ENCODE peak calls at places on chromosome 4, in six cellular contexts. B is spleen; I is CD4-positive, alpha-beta memory T cell; K is activated CD4-positive, alpha-beta T cell treated with anti-CD3 and anti-CD28 coated beads, Interleukin-2, amount 50 U/mL, for 48 hours; P is K562; A is H1. D is an unnamed sample.

GRCh38 chr4:110514889-110515479 is 39.0 kb downstream of the ENPEP start:
- DNase-seq in K (no peak), A (no peak), P (peak; percentile 21), I (peak; percentile 48), B (no peak), D (peak; percentile 5)

GRCh38 chr4:56550642-56551041 is 45.1 kb downstream of the ARL9 start:
- DNase-seq in I (no peak), B (no peak), P (no peak), K (no peak), A (no peak), D (no peak)

GRCh38 chr4:96698891-96699290 is 859.0 kb downstream of the PDHA2 start:
- DNase-seq in I (no peak), K (no peak), B (no peak), A (no peak), P (no peak), D (no peak)

GRCh38 chr4:95409127-95409526 is 139.6 kb downstream of the UNC5C start:
- DNase-seq in P (no peak), K (no peak), B (no peak), I (no peak), A (no peak), D (no peak)

GRCh38 chr4:73841243-73841925 is 4.9 kb downstream of the CXCL6 start:
- DNase-seq in I (no peak), A (no peak), K (no peak), P (no peak), B (no peak), D (no peak)

GRCh38 chr4:122831515-122832196 is 5.0 kb downstream of the FGF2 start:
- DNase-seq in K (no peak), A (no peak), B (no peak), I (no peak), P (no peak), D (no peak)

GRCh38 chr4:6926681-6927478 is 17.3 kb downstream of the TBC1D14 start:
- DNase-seq in P (peak; percentile 81), K (peak; percentile 57), I (peak; percentile 55), A (no peak), B (no peak), D (no peak)

GRCh38 chr4:53706422-53707032 is 115.2 kb upstream of the LNX1 start:
- DNase-seq in B (no peak), K (no peak), P (peak; percentile 38), A (no peak), I (no peak), D (peak; percentile 10)

GRCh38 chr4:3302164-3302785 is 9.5 kb downstream of the RGS12 start:
- DNase-seq in A (no peak), K (peak; percentile 58), B (peak; percentile 87), P (no peak), I (peak; percentile 93), D (no peak)

GRCh38 chr4:8642651-8643321 is 50.2 kb downstream of the CPZ start:
- DNase-seq in I (no peak), K (no peak), A (no peak), B (peak; percentile 33), P (no peak), D (no peak)

GRCh38 chr4:105966046-105966445 is 70.8 kb downstream of the NPNT start:
- DNase-seq in K (no peak), P (no peak), I (no peak), B (no peak), A (no peak), D (peak; percentile 34)

GRCh38 chr4:23856630-23857029 is 33.2 kb downstream of the PPARGC1A start:
- DNase-seq in B (no peak), A (no peak), P (no peak), I (no peak), K (no peak), D (no peak)

GRCh38 chr4:140102406-140102805 is 51.6 kb downstream of the MAML3 start:
- DNase-seq in A (no peak), B (no peak), I (no peak), P (peak; percentile 36), K (no peak), D (no peak)

GRCh38 chr4:48543796-48544195 is 53.7 kb downstream of the ZAR1 start:
- DNase-seq in A (no peak), K (no peak), P (no peak), I (no peak), B (no peak), D (no peak)

GRCh38 chr4:141548791-141549190 is 87.6 kb upstream of the IL15 start:
- DNase-seq in K (no peak), A (no peak), P (no peak), B (no peak), I (no peak), D (no peak)

GRCh38 chr4:96459105-96459504 is 619.2 kb downstream of the PDHA2 start:
- DNase-seq in A (no peak), I (no peak), B (no peak), P (no peak), K (no peak), D (no peak)

GRCh38 chr4:185261971-185262370 is 52.6 kb downstream of the SNX25 start:
- DNase-seq in K (no peak), B (no peak), I (no peak), A (no peak), P (no peak), D (no peak)

GRCh38 chr4:111228396-111228795 is 605.5 kb upstream of the PITX2 start:
- DNase-seq in K (no peak), P (no peak), B (no peak), A (no peak), I (no peak), D (no peak)

GRCh38 chr4:27218013-27218412 is 357.4 kb downstream of the STIM2 start:
- DNase-seq in K (no peak), P (no peak), A (no peak), I (no peak), B (no peak), D (no peak)